ENCODE peak calls at places on chromosomes 13 and 19, in nine cellular contexts. One of them, this sample, is unnamed.

GRCh38 chr19:41029524-41030432 is 38.7 kb downstream of the CYP2B6 start:
- DNase-seq in stimulated activated CD4-positive, alpha-beta T cell treated with anti-CD3 and anti-CD28 coated beads, Interleukin-1b, Interleukin-23, amount 100 ng/mL, for 24 hours: no peak
- DNase-seq in heart right ventricle: no peak
- DNase-seq in T-helper 9 cell: no peak
- DNase-seq in Calu3: no peak
- DNase-seq in small intestine: no peak
- DNase-seq in naive thymus-derived CD4-positive, alpha-beta T cell: no peak
- DNase-seq in GM23338: no peak
- DNase-seq in HEK293T: no peak
- DNase-seq in this sample: no peak

GRCh38 chr13:34343413-34343812 is 525.5 kb downstream of the RFC3 start:
- DNase-seq in naive thymus-derived CD4-positive, alpha-beta T cell: no peak
- DNase-seq in Calu3: no peak
- DNase-seq in T-helper 9 cell: no peak
- DNase-seq in small intestine: no peak
- DNase-seq in HEK293T: no peak
- DNase-seq in stimulated activated CD4-positive, alpha-beta T cell treated with anti-CD3 and anti-CD28 coated beads, Interleukin-1b, Interleukin-23, amount 100 ng/mL, for 24 hours: no peak
- DNase-seq in GM23338: no peak
- DNase-seq in heart right ventricle: no peak
- DNase-seq in this sample: no peak

GRCh38 chr19:16527971-16528521 is 14.2 kb downstream of the CHERP start:
- DNase-seq in small intestine: no peak
- DNase-seq in HEK293T: peak
- DNase-seq in Calu3: no peak
- DNase-seq in naive thymus-derived CD4-positive, alpha-beta T cell: peak
- DNase-seq in heart right ventricle: no peak
- DNase-seq in stimulated activated CD4-positive, alpha-beta T cell treated with anti-CD3 and anti-CD28 coated beads, Interleukin-1b, Interleukin-23, amount 100 ng/mL, for 24 hours: no peak
- DNase-seq in GM23338: peak
- DNase-seq in T-helper 9 cell: peak
- DNase-seq in this sample: peak

GRCh38 chr19:13054605-13055212 is 47.9 kb downstream of the LYL1 start:
- DNase-seq in HEK293T: no peak
- DNase-seq in small intestine: no peak
- DNase-seq in heart right ventricle: no peak
- DNase-seq in naive thymus-derived CD4-positive, alpha-beta T cell: no peak
- DNase-seq in Calu3: no peak
- DNase-seq in T-helper 9 cell: no peak
- DNase-seq in GM23338: no peak
- DNase-seq in stimulated activated CD4-positive, alpha-beta T cell treated with anti-CD3 and anti-CD28 coated beads, Interleukin-1b, Interleukin-23, amount 100 ng/mL, for 24 hours: no peak
- DNase-seq in this sample: no peak

GRCh38 chr13:100958859-100959258 is 284.3 kb upstream of the TMTC4 start:
- DNase-seq in T-helper 9 cell: no peak
- DNase-seq in GM23338: no peak
- DNase-seq in HEK293T: no peak
- DNase-seq in naive thymus-derived CD4-positive, alpha-beta T cell: no peak
- DNase-seq in Calu3: no peak
- DNase-seq in heart right ventricle: no peak
- DNase-seq in stimulated activated CD4-positive, alpha-beta T cell treated with anti-CD3 and anti-CD28 coated beads, Interleukin-1b, Interleukin-23, amount 100 ng/mL, for 24 hours: no peak
- DNase-seq in small intestine: no peak
- DNase-seq in this sample: no peak

GRCh38 chr19:2089001-2089711 is 7.0 kb downstream of the MOB3A start:
- DNase-seq in naive thymus-derived CD4-positive, alpha-beta T cell: no peak
- DNase-seq in heart right ventricle: no peak
- DNase-seq in T-helper 9 cell: no peak
- DNase-seq in HEK293T: no peak
- DNase-seq in Calu3: no peak
- DNase-seq in GM23338: no peak
- DNase-seq in small intestine: no peak
- DNase-seq in stimulated activated CD4-positive, alpha-beta T cell treated with anti-CD3 and anti-CD28 coated beads, Interleukin-1b, Interleukin-23, amount 100 ng/mL, for 24 hours: no peak
- DNase-seq in this sample: peak

GRCh38 chr19:46630806-46631205 is 5.2 kb downstream of the GNG8 start:
- DNase-seq in stimulated activated CD4-positive, alpha-beta T cell treated with anti-CD3 and anti-CD28 coated beads, Interleukin-1b, Interleukin-23, amount 100 ng/mL, for 24 hours: no peak
- DNase-seq in heart right ventricle: no peak
- DNase-seq in Calu3: no peak
- DNase-seq in T-helper 9 cell: no peak
- DNase-seq in small intestine: no peak
- DNase-seq in HEK293T: no peak
- DNase-seq in naive thymus-derived CD4-positive, alpha-beta T cell: no peak
- DNase-seq in GM23338: no peak
- DNase-seq in this sample: no peak

GRCh38 chr13:42307461-42307860 is 35.5 kb downstream of the AKAP11 start:
- DNase-seq in Calu3: no peak
- DNase-seq in HEK293T: no peak
- DNase-seq in naive thymus-derived CD4-positive, alpha-beta T cell: no peak
- DNase-seq in stimulated activated CD4-positive, alpha-beta T cell treated with anti-CD3 and anti-CD28 coated beads, Interleukin-1b, Interleukin-23, amount 100 ng/mL, for 24 hours: no peak
- DNase-seq in T-helper 9 cell: no peak
- DNase-seq in heart right ventricle: no peak
- DNase-seq in GM23338: no peak
- DNase-seq in small intestine: no peak
- DNase-seq in this sample: no peak

GRCh38 chr13:29684441-29684840 is 89.0 kb upstream of the SLC7A1 start:
- DNase-seq in small intestine: no peak
- DNase-seq in heart right ventricle: no peak
- DNase-seq in T-helper 9 cell: no peak
- DNase-seq in Calu3: no peak
- DNase-seq in naive thymus-derived CD4-positive, alpha-beta T cell: no peak
- DNase-seq in stimulated activated CD4-positive, alpha-beta T cell treated with anti-CD3 and anti-CD28 coated beads, Interleukin-1b, Interleukin-23, amount 100 ng/mL, for 24 hours: no peak
- DNase-seq in GM23338: no peak
- DNase-seq in HEK293T: no peak
- DNase-seq in this sample: no peak

GRCh38 chr19:15727724-15728123 is at the start of gene OR10H2:
- DNase-seq in T-helper 9 cell: no peak
- DNase-seq in HEK293T: no peak
- DNase-seq in naive thymus-derived CD4-positive, alpha-beta T cell: no peak
- DNase-seq in stimulated activated CD4-positive, alpha-beta T cell treated with anti-CD3 and anti-CD28 coated beads, Interleukin-1b, Interleukin-23, amount 100 ng/mL, for 24 hours: no peak
- DNase-seq in Calu3: no peak
- DNase-seq in GM23338: no peak
- DNase-seq in small intestine: no peak
- DNase-seq in heart right ventricle: no peak
- DNase-seq in this sample: no peak

GRCh38 chr19:10686661-10687517 is 14.3 kb upstream of the QTRT1 start:
- DNase-seq in small intestine: no peak
- DNase-seq in HEK293T: no peak
- DNase-seq in GM23338: no peak
- DNase-seq in heart right ventricle: peak
- DNase-seq in naive thymus-derived CD4-positive, alpha-beta T cell: no peak
- DNase-seq in stimulated activated CD4-positive, alpha-beta T cell treated with anti-CD3 and anti-CD28 coated beads, Interleukin-1b, Interleukin-23, amount 100 ng/mL, for 24 hours: no peak
- DNase-seq in T-helper 9 cell: no peak
- DNase-seq in Calu3: no peak
- DNase-seq in this sample: no peak

GRCh38 chr13:100725472-100725871 is 50.9 kb upstream of the TMTC4 start:
- DNase-seq in small intestine: no peak
- DNase-seq in naive thymus-derived CD4-positive, alpha-beta T cell: no peak
- DNase-seq in Calu3: no peak
- DNase-seq in T-helper 9 cell: no peak
- DNase-seq in stimulated activated CD4-positive, alpha-beta T cell treated with anti-CD3 and anti-CD28 coated beads, Interleukin-1b, Interleukin-23, amount 100 ng/mL, for 24 hours: no peak
- DNase-seq in HEK293T: no peak
- DNase-seq in heart right ventricle: no peak
- DNase-seq in GM23338: no peak
- DNase-seq in this sample: no peak

GRCh38 chr13:96090240-96091101 is 564 bp downstream of the HS6ST3 start:
- DNase-seq in Calu3: no peak
- DNase-seq in GM23338: peak
- DNase-seq in stimulated activated CD4-positive, alpha-beta T cell treated with anti-CD3 and anti-CD28 coated beads, Interleukin-1b, Interleukin-23, amount 100 ng/mL, for 24 hours: no peak
- DNase-seq in T-helper 9 cell: no peak
- DNase-seq in heart right ventricle: no peak
- DNase-seq in HEK293T: peak
- DNase-seq in small intestine: no peak
- DNase-seq in naive thymus-derived CD4-positive, alpha-beta T cell: no peak
- DNase-seq in this sample: peak

GRCh38 chr19:6271721-6272410 is 7.9 kb downstream of the MLLT1 start:
- DNase-seq in GM23338: peak
- DNase-seq in naive thymus-derived CD4-positive, alpha-beta T cell: no peak
- DNase-seq in HEK293T: peak
- DNase-seq in stimulated activated CD4-positive, alpha-beta T cell treated with anti-CD3 and anti-CD28 coated beads, Interleukin-1b, Interleukin-23, amount 100 ng/mL, for 24 hours: no peak
- DNase-seq in Calu3: no peak
- DNase-seq in T-helper 9 cell: no peak
- DNase-seq in heart right ventricle: peak
- DNase-seq in small intestine: no peak
- DNase-seq in this sample: no peak

GRCh38 chr19:6767081-6767356 is 216 bp downstream of the SH2D3A start:
- DNase-seq in Calu3: no peak
- DNase-seq in heart right ventricle: no peak
- DNase-seq in HEK293T: no peak
- DNase-seq in small intestine: peak
- DNase-seq in naive thymus-derived CD4-positive, alpha-beta T cell: no peak
- DNase-seq in GM23338: peak
- DNase-seq in T-helper 9 cell: no peak
- DNase-seq in stimulated activated CD4-positive, alpha-beta T cell treated with anti-CD3 and anti-CD28 coated beads, Interleukin-1b, Interleukin-23, amount 100 ng/mL, for 24 hours: no peak
- DNase-seq in this sample: no peak

GRCh38 chr13:50129065-50129922 is 114.0 kb downstream of the KCNRG start:
- DNase-seq in HEK293T: no peak
- DNase-seq in Calu3: no peak
- DNase-seq in GM23338: peak
- DNase-seq in T-helper 9 cell: no peak
- DNase-seq in stimulated activated CD4-positive, alpha-beta T cell treated with anti-CD3 and anti-CD28 coated beads, Interleukin-1b, Interleukin-23, amount 100 ng/mL, for 24 hours: no peak
- DNase-seq in naive thymus-derived CD4-positive, alpha-beta T cell: peak
- DNase-seq in heart right ventricle: no peak
- DNase-seq in small intestine: no peak
- DNase-seq in this sample: no peak

GRCh38 chr19:54158812-54159351 is 639 bp downstream of the LENG1 start:
- DNase-seq in naive thymus-derived CD4-positive, alpha-beta T cell: peak
- DNase-seq in heart right ventricle: no peak
- DNase-seq in Calu3: no peak
- DNase-seq in HEK293T: no peak
- DNase-seq in T-helper 9 cell: no peak
- DNase-seq in small intestine: peak
- DNase-seq in stimulated activated CD4-positive, alpha-beta T cell treated with anti-CD3 and anti-CD28 coated beads, Interleukin-1b, Interleukin-23, amount 100 ng/mL, for 24 hours: no peak
- DNase-seq in GM23338: no peak
- DNase-seq in this sample: peak

GRCh38 chr13:65472336-65472735 is 1757.8 kb downstream of the PCDH9 start:
- DNase-seq in T-helper 9 cell: no peak
- DNase-seq in Calu3: no peak
- DNase-seq in small intestine: no peak
- DNase-seq in heart right ventricle: no peak
- DNase-seq in stimulated activated CD4-positive, alpha-beta T cell treated with anti-CD3 and anti-CD28 coated beads, Interleukin-1b, Interleukin-23, amount 100 ng/mL, for 24 hours: no peak
- DNase-seq in HEK293T: peak
- DNase-seq in naive thymus-derived CD4-positive, alpha-beta T cell: no peak
- DNase-seq in GM23338: no peak
- DNase-seq in this sample: no peak

GRCh38 chr13:40116008-40116407 is 460.5 kb downstream of the COG6 start:
- DNase-seq in naive thymus-derived CD4-positive, alpha-beta T cell: no peak
- DNase-seq in Calu3: peak
- DNase-seq in stimulated activated CD4-positive, alpha-beta T cell treated with anti-CD3 and anti-CD28 coated beads, Interleukin-1b, Interleukin-23, amount 100 ng/mL, for 24 hours: no peak
- DNase-seq in heart right ventricle: peak
- DNase-seq in small intestine: peak
- DNase-seq in T-helper 9 cell: peak
- DNase-seq in GM23338: peak
- DNase-seq in HEK293T: peak
- DNase-seq in this sample: no peak

GRCh38 chr19:42279148-42279901 is 10.3 kb downstream of the CIC start:
- DNase-seq in Calu3: no peak
- DNase-seq in GM23338: peak
- DNase-seq in heart right ventricle: peak
- DNase-seq in naive thymus-derived CD4-positive, alpha-beta T cell: no peak
- DNase-seq in small intestine: no peak
- DNase-seq in T-helper 9 cell: no peak
- DNase-seq in stimulated activated CD4-positive, alpha-beta T cell treated with anti-CD3 and anti-CD28 coated beads, Interleukin-1b, Interleukin-23, amount 100 ng/mL, for 24 hours: no peak
- DNase-seq in HEK293T: no peak
- DNase-seq in this sample: no peak

GRCh38 chr19:41705393-41706174 is 2.8 kb upstream of the CEACAM5 start:
- DNase-seq in naive thymus-derived CD4-positive, alpha-beta T cell: peak
- DNase-seq in Calu3: peak
- DNase-seq in stimulated activated CD4-positive, alpha-beta T cell treated with anti-CD3 and anti-CD28 coated beads, Interleukin-1b, Interleukin-23, amount 100 ng/mL, for 24 hours: no peak
- DNase-seq in heart right ventricle: no peak
- DNase-seq in T-helper 9 cell: peak
- DNase-seq in small intestine: peak
- DNase-seq in HEK293T: peak
- DNase-seq in GM23338: peak
- DNase-seq in this sample: peak

GRCh38 chr19:4636151-4636717 is 3.1 kb upstream of the TNFAIP8L1 start:
- DNase-seq in stimulated activated CD4-positive, alpha-beta T cell treated with anti-CD3 and anti-CD28 coated beads, Interleukin-1b, Interleukin-23, amount 100 ng/mL, for 24 hours: peak
- DNase-seq in GM23338: peak
- DNase-seq in heart right ventricle: peak
- DNase-seq in T-helper 9 cell: peak
- DNase-seq in HEK293T: peak
- DNase-seq in small intestine: peak
- DNase-seq in naive thymus-derived CD4-positive, alpha-beta T cell: peak
- DNase-seq in Calu3: peak
- DNase-seq in this sample: peak

GRCh38 chr13:78657699-78658629 is 991 bp downstream of the OBI1 start:
- DNase-seq in stimulated activated CD4-positive, alpha-beta T cell treated with anti-CD3 and anti-CD28 coated beads, Interleukin-1b, Interleukin-23, amount 100 ng/mL, for 24 hours: no peak
- DNase-seq in HEK293T: peak
- DNase-seq in small intestine: peak
- DNase-seq in GM23338: peak
- DNase-seq in Calu3: no peak
- DNase-seq in T-helper 9 cell: no peak
- DNase-seq in naive thymus-derived CD4-positive, alpha-beta T cell: peak
- DNase-seq in heart right ventricle: no peak
- DNase-seq in this sample: no peak

GRCh38 chr13:80109313-80109712 is 231.6 kb downstream of the SPRY2 start:
- DNase-seq in stimulated activated CD4-positive, alpha-beta T cell treated with anti-CD3 and anti-CD28 coated beads, Interleukin-1b, Interleukin-23, amount 100 ng/mL, for 24 hours: no peak
- DNase-seq in small intestine: no peak
- DNase-seq in naive thymus-derived CD4-positive, alpha-beta T cell: no peak
- DNase-seq in T-helper 9 cell: no peak
- DNase-seq in heart right ventricle: no peak
- DNase-seq in GM23338: no peak
- DNase-seq in HEK293T: no peak
- DNase-seq in Calu3: no peak
- DNase-seq in this sample: no peak

GRCh38 chr19:517721-518136 is 10.4 kb downstream of the TPGS1 start:
- DNase-seq in Calu3: no peak
- DNase-seq in small intestine: no peak
- DNase-seq in heart right ventricle: no peak
- DNase-seq in T-helper 9 cell: no peak
- DNase-seq in naive thymus-derived CD4-positive, alpha-beta T cell: no peak
- DNase-seq in GM23338: no peak
- DNase-seq in HEK293T: no peak
- DNase-seq in stimulated activated CD4-positive, alpha-beta T cell treated with anti-CD3 and anti-CD28 coated beads, Interleukin-1b, Interleukin-23, amount 100 ng/mL, for 24 hours: no peak
- DNase-seq in this sample: no peak

GRCh38 chr13:98405107-98405571 is 171.8 kb downstream of the STK24 start:
- DNase-seq in T-helper 9 cell: no peak
- DNase-seq in stimulated activated CD4-positive, alpha-beta T cell treated with anti-CD3 and anti-CD28 coated beads, Interleukin-1b, Interleukin-23, amount 100 ng/mL, for 24 hours: no peak
- DNase-seq in Calu3: no peak
- DNase-seq in GM23338: peak
- DNase-seq in small intestine: no peak
- DNase-seq in naive thymus-derived CD4-positive, alpha-beta T cell: no peak
- DNase-seq in heart right ventricle: no peak
- DNase-seq in HEK293T: peak
- DNase-seq in this sample: peak

GRCh38 chr13:113777311-113778260 is 18.6 kb downstream of the TMEM255B start:
- DNase-seq in T-helper 9 cell: no peak
- DNase-seq in HEK293T: peak
- DNase-seq in stimulated activated CD4-positive, alpha-beta T cell treated with anti-CD3 and anti-CD28 coated beads, Interleukin-1b, Interleukin-23, amount 100 ng/mL, for 24 hours: no peak
- DNase-seq in heart right ventricle: no peak
- DNase-seq in GM23338: peak
- DNase-seq in naive thymus-derived CD4-positive, alpha-beta T cell: no peak
- DNase-seq in Calu3: no peak
- DNase-seq in small intestine: peak
- DNase-seq in this sample: peak

This sample was measured in RPMI8226.